ENCODE peak calls at places on chromosome 3, in six cellular contexts. One of them, this sample, is unnamed.

GRCh38 chr3:14925729-14926591 is 21.4 kb upstream of the NR2C2 start:
- DNase-seq in ovary: no peak
- DNase-seq in uterus: no peak
- DNase-seq in A549: peak; percentile 70
- DNase-seq in lower leg skin: no peak
- DNase-seq in adrenal gland: no peak
- DNase-seq in this sample: peak; percentile 36

GRCh38 chr3:194801378-194802124 is 115.9 kb downstream of the FAM43A start:
- DNase-seq in uterus: no peak
- DNase-seq in adrenal gland: no peak
- DNase-seq in ovary: no peak
- DNase-seq in lower leg skin: no peak
- DNase-seq in A549: no peak
- DNase-seq in this sample: no peak

GRCh38 chr3:106013971-106014370 is 145.2 kb upstream of the CBLB start:
- DNase-seq in ovary: no peak
- DNase-seq in lower leg skin: peak; percentile 21
- DNase-seq in uterus: no peak
- DNase-seq in A549: no peak
- DNase-seq in adrenal gland: no peak
- DNase-seq in this sample: no peak

GRCh38 chr3:75341324-75342067 is 322.6 kb upstream of the FRG2C start:
- DNase-seq in A549: no peak
- DNase-seq in uterus: no peak
- DNase-seq in ovary: no peak
- DNase-seq in adrenal gland: no peak
- DNase-seq in lower leg skin: no peak
- DNase-seq in this sample: no peak

GRCh38 chr3:72368331-72368975 is 479.8 kb downstream of the SHQ1 start:
- DNase-seq in ovary: no peak
- DNase-seq in uterus: no peak
- DNase-seq in A549: no peak
- DNase-seq in lower leg skin: no peak
- DNase-seq in adrenal gland: no peak
- DNase-seq in this sample: no peak

GRCh38 chr3:30426319-30426993 is 179.9 kb upstream of the TGFBR2 start:
- DNase-seq in A549: no peak
- DNase-seq in ovary: peak; percentile 44
- DNase-seq in adrenal gland: peak; percentile 16
- DNase-seq in lower leg skin: peak; percentile 62
- DNase-seq in uterus: peak; percentile 70
- DNase-seq in this sample: no peak

GRCh38 chr3:9710174-9710739 is 6.6 kb downstream of the CPNE9 start:
- DNase-seq in A549: no peak
- DNase-seq in lower leg skin: no peak
- DNase-seq in ovary: no peak
- DNase-seq in uterus: no peak
- DNase-seq in adrenal gland: no peak
- DNase-seq in this sample: no peak

GRCh38 chr3:31762888-31763351 is 218.1 kb downstream of the OSBPL10 start:
- DNase-seq in adrenal gland: no peak
- DNase-seq in lower leg skin: no peak
- DNase-seq in A549: no peak
- DNase-seq in uterus: no peak
- DNase-seq in ovary: no peak
- DNase-seq in this sample: no peak

GRCh38 chr3:110378481-110378880 is 693.1 kb upstream of the NECTIN3 start:
- DNase-seq in A549: no peak
- DNase-seq in adrenal gland: no peak
- DNase-seq in ovary: no peak
- DNase-seq in lower leg skin: no peak
- DNase-seq in uterus: no peak
- DNase-seq in this sample: no peak

DNA sequence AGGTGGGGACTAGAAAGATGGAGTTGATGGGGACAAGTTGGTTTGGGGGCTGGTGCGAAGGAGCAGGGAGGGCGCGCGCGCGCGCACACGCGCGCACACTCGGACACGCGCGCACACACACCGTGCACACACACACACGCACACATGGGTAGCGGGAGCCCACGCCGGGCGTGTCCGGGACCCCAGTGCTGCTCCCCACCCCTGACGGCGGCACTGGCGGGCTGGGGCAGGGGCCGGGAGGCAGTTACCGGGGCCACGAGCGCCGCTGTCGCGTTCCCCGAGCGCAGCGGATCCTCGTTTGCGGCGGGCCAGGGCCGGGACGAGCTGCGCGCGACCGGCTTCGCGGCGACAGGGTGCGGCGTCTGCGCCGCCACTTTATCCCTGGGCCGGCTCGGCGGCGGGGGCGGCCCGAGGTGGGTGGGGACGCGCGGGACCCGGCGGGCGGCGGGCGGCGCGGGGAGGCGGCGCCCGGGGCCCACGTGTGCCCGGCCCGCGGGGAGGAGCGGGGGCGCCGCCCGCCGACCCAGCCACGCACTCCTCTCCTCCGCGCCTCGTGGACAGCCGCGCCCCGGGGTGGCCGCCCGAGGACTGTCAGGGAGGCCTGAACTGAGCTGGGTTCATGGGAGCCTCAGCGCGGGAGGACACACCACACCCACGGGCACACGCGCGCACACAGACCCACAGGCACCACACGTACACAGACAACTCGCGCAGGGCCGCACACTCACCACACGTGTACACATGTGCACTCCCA is 698 bp upstream of the MGLL start:
- DNase-seq in adrenal gland: peak; percentile 64
- DNase-seq in uterus: peak; percentile 43
- DNase-seq in lower leg skin: no peak
- DNase-seq in ovary: peak; percentile 35
- DNase-seq in A549: no peak
- DNase-seq in this sample: no peak
- TF ChIP-seq POLR2A in adrenal gland: peak; percentile 37
- TF ChIP-seq POLR2A in uterus: peak; percentile 9
- TF ChIP-seq POLR2A in lower leg skin: no peak
- TF ChIP-seq POLR2A in ovary: no peak
- TF ChIP-seq POLR2A in A549: peak; percentile 35
- TF ChIP-seq POLR2A in this sample: peak; percentile 35

GRCh38 chr3:152835311-152836102 is 576 bp downstream of the P2RY1 start:
- DNase-seq in adrenal gland: peak; percentile 24
- DNase-seq in lower leg skin: peak; percentile 26
- DNase-seq in uterus: peak; percentile 69
- DNase-seq in A549: peak; percentile 19
- DNase-seq in ovary: peak; percentile 73
- DNase-seq in this sample: no peak

GRCh38 chr3:152836269-152836668 is 1.3 kb downstream of the P2RY1 start:
- DNase-seq in uterus: no peak
- DNase-seq in lower leg skin: no peak
- DNase-seq in A549: no peak
- DNase-seq in adrenal gland: no peak
- DNase-seq in ovary: no peak
- DNase-seq in this sample: no peak

GRCh38 chr3:152832046-152832445 is 2.9 kb upstream of the P2RY1 start:
- DNase-seq in adrenal gland: no peak
- DNase-seq in A549: no peak
- DNase-seq in ovary: no peak
- DNase-seq in uterus: no peak
- DNase-seq in lower leg skin: no peak
- DNase-seq in this sample: no peak

GRCh38 chr3:152833089-152833488 is 1.8 kb upstream of the P2RY1 start:
- DNase-seq in ovary: no peak
- DNase-seq in lower leg skin: no peak
- DNase-seq in uterus: no peak
- DNase-seq in A549: no peak
- DNase-seq in adrenal gland: no peak
- DNase-seq in this sample: no peak

DNA sequence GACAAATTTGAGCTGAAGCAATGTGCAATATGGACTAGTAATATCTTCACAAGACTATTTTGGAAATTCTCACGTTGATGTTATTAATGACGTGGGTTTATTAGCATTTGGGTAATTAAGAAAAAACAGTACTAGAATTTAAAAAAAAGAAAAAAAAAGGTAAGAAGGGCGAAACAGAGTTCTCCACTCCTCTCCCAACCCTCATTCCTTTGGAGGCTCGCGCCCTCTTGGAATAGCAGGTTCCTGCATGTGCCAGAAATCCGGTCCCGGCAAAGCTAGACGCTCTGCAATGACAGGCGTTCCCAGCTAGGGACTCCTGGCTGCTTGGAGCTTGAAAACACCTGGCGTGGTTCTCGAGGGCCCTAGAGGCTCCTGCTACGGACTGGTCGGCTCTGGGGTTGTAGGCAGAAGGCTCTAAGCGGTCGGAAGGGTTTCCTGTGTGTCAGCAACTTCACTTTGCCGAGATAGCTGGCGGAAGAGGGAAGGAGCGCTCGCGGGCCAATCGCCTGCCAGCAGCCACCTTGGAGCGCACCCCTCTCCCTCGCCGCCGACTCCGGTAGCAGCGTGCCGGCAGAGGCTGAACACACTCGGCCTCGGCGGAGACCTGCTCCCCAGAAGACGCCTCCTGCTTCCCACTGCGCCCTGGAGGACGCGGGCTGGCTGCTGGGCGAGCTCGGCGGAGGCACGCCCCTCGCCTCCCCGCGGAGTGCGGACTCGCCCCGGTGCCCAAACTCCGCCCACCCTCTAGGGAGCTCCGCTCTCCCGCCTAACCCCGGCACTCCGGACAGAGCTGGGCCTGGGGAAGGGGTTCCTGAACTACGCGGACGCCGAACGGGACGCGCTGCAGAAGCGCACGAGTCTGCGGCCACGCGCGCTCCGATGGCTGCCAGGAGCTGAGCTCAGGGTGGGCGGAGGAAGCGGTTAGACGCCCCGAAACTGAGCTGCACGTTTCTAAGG is at the start of gene P2RY1:
- DNase-seq in lower leg skin: peak; percentile 69
- DNase-seq in adrenal gland: peak; percentile 41
- DNase-seq in uterus: peak; percentile 72
- DNase-seq in ovary: peak; percentile 80
- DNase-seq in A549: peak; percentile 51
- DNase-seq in this sample: no peak
- TF ChIP-seq POLR2A in lower leg skin: no peak
- TF ChIP-seq POLR2A in adrenal gland: no peak
- TF ChIP-seq POLR2A in uterus: peak; percentile 65
- TF ChIP-seq POLR2A in ovary: peak; percentile 31
- TF ChIP-seq POLR2A in A549: no peak
- TF ChIP-seq POLR2A in this sample: peak; percentile 34

GRCh38 chr3:119677641-119677934 is 382 bp upstream of the COX17 start:
- DNase-seq in ovary: no peak
- DNase-seq in A549: no peak
- DNase-seq in uterus: no peak
- DNase-seq in adrenal gland: no peak
- DNase-seq in lower leg skin: no peak
- DNase-seq in this sample: no peak
- TF ChIP-seq POLR2A in ovary: no peak
- TF ChIP-seq POLR2A in A549: no peak
- TF ChIP-seq POLR2A in uterus: no peak
- TF ChIP-seq POLR2A in adrenal gland: no peak
- TF ChIP-seq POLR2A in lower leg skin: no peak
- TF ChIP-seq POLR2A in this sample: no peak

DNA sequence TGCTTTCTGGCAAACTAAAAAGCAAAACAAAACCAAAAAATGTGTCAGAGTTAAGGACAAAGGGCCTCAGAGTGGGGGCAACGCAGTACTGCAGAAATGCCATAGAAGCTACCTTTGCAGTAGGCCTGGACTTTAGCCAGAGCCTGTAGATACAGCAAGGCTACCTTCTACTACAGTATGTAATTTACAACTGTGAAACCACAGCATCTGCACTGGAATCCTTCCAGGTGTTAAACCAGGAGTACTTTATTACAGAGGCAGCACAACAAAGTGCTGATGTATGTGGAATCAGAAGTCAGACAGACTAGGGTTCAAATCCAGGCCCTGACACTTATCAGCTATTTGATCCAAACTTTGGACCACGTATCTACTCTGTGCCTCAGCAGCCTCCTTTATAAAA is 34.9 kb downstream of the RUBCN start:
- DNase-seq in adrenal gland: no peak
- DNase-seq in A549: no peak
- DNase-seq in lower leg skin: no peak
- DNase-seq in ovary: no peak
- DNase-seq in uterus: no peak
- DNase-seq in this sample: no peak
- TF ChIP-seq POLR2A in adrenal gland: no peak
- TF ChIP-seq POLR2A in A549: no peak
- TF ChIP-seq POLR2A in lower leg skin: no peak
- TF ChIP-seq POLR2A in ovary: no peak
- TF ChIP-seq POLR2A in uterus: no peak
- TF ChIP-seq POLR2A in this sample: no peak

GRCh38 chr3:112763258-112763657 is 83.4 kb downstream of the CD200R1L start:
- DNase-seq in lower leg skin: no peak
- DNase-seq in adrenal gland: no peak
- DNase-seq in uterus: no peak
- DNase-seq in A549: no peak
- DNase-seq in ovary: no peak
- DNase-seq in this sample: no peak
- TF ChIP-seq POLR2A in lower leg skin: no peak
- TF ChIP-seq POLR2A in adrenal gland: no peak
- TF ChIP-seq POLR2A in uterus: no peak
- TF ChIP-seq POLR2A in A549: no peak
- TF ChIP-seq POLR2A in ovary: no peak
- TF ChIP-seq POLR2A in this sample: no peak

This sample was measured in H54.